ENCODE peak calls at places on chromosomes 5 and 9, in nine cellular contexts. One of them, this sample, is unnamed. For H3K4me1, the result is how much of the 10 kb centered on the place peaks cover.

GRCh38 chr9:113376634-113377531 is at the start of gene HDHD3:
- DNase-seq in naive thymus-derived CD4-positive, alpha-beta T cell: peak
- DNase-seq in fibroblast of lung: peak
- DNase-seq in mammary epithelial cell: peak
- DNase-seq in IMR-90: peak
- DNase-seq in ovary: peak
- DNase-seq in CD4-positive, CD25-positive, alpha-beta regulatory T cell: peak
- DNase-seq in HepG2: peak
- DNase-seq in heart left ventricle: peak
- DNase-seq in this sample: peak

GRCh38 chr5:20514145-20514544 is 526.1 kb upstream of the CDH18 start:
- DNase-seq in HepG2: no peak
- DNase-seq in IMR-90: no peak
- DNase-seq in naive thymus-derived CD4-positive, alpha-beta T cell: no peak
- DNase-seq in mammary epithelial cell: no peak
- DNase-seq in heart left ventricle: no peak
- DNase-seq in CD4-positive, CD25-positive, alpha-beta regulatory T cell: no peak
- DNase-seq in fibroblast of lung: peak
- DNase-seq in ovary: no peak
- DNase-seq in this sample: no peak

GRCh38 chr9:35114921-35115341 is 731 bp downstream of the ATOSB start:
- DNase-seq in heart left ventricle: peak
- DNase-seq in CD4-positive, CD25-positive, alpha-beta regulatory T cell: peak
- DNase-seq in HepG2: no peak
- DNase-seq in fibroblast of lung: no peak
- DNase-seq in ovary: peak
- DNase-seq in IMR-90: no peak
- DNase-seq in naive thymus-derived CD4-positive, alpha-beta T cell: no peak
- DNase-seq in mammary epithelial cell: peak
- DNase-seq in this sample: peak

GRCh38 chr5:157956271-157956885 is 97.4 kb upstream of the CLINT1 start:
- DNase-seq in mammary epithelial cell: peak
- DNase-seq in heart left ventricle: no peak
- DNase-seq in IMR-90: no peak
- DNase-seq in fibroblast of lung: no peak
- DNase-seq in CD4-positive, CD25-positive, alpha-beta regulatory T cell: no peak
- DNase-seq in ovary: no peak
- DNase-seq in naive thymus-derived CD4-positive, alpha-beta T cell: no peak
- DNase-seq in HepG2: no peak
- DNase-seq in this sample: no peak

GRCh38 chr5:119397518-119398380 is 41.9 kb downstream of the TNFAIP8 start:
- DNase-seq in fibroblast of lung: peak
- DNase-seq in mammary epithelial cell: peak
- DNase-seq in naive thymus-derived CD4-positive, alpha-beta T cell: no peak
- DNase-seq in heart left ventricle: no peak
- DNase-seq in IMR-90: peak
- DNase-seq in ovary: no peak
- DNase-seq in CD4-positive, CD25-positive, alpha-beta regulatory T cell: no peak
- DNase-seq in HepG2: no peak
- DNase-seq in this sample: no peak

GRCh38 chr5:56468278-56468677 is 235.1 kb upstream of the ANKRD55 start:
- DNase-seq in heart left ventricle: no peak
- DNase-seq in CD4-positive, CD25-positive, alpha-beta regulatory T cell: no peak
- DNase-seq in HepG2: no peak
- DNase-seq in IMR-90: no peak
- DNase-seq in naive thymus-derived CD4-positive, alpha-beta T cell: no peak
- DNase-seq in mammary epithelial cell: peak
- DNase-seq in ovary: no peak
- DNase-seq in fibroblast of lung: no peak
- DNase-seq in this sample: no peak

GRCh38 chr5:136511046-136511445 is 145.7 kb upstream of the TRPC7 start:
- DNase-seq in CD4-positive, CD25-positive, alpha-beta regulatory T cell: no peak
- DNase-seq in heart left ventricle: no peak
- DNase-seq in ovary: no peak
- DNase-seq in mammary epithelial cell: no peak
- DNase-seq in IMR-90: no peak
- DNase-seq in naive thymus-derived CD4-positive, alpha-beta T cell: no peak
- DNase-seq in fibroblast of lung: no peak
- DNase-seq in HepG2: no peak
- DNase-seq in this sample: no peak

GRCh38 chr5:126339215-126339805 is 83.9 kb upstream of the GRAMD2B start:
- DNase-seq in heart left ventricle: no peak
- DNase-seq in IMR-90: peak
- DNase-seq in CD4-positive, CD25-positive, alpha-beta regulatory T cell: peak
- DNase-seq in ovary: peak
- DNase-seq in mammary epithelial cell: peak
- DNase-seq in naive thymus-derived CD4-positive, alpha-beta T cell: peak
- DNase-seq in HepG2: peak
- DNase-seq in fibroblast of lung: peak
- DNase-seq in this sample: peak

DNA sequence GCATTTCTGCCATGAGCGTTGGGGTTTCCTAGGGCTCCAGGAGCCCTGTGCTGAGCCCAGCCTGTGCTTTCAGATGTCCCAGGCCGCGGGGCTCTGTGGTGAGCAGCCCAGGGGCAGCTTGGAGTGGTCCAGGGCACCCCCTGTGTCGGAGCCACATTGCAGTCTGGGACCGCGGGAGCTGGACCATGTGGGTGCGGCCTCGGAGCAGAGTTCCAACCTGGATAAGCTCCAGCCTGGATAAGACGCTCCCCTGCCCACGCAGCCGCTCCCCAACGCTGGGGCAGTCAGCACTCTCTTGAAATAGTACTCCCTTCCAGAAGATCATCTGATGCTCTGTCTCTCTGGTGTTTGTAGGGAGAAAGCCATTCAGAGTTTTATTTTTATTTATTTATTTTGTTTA is 111.1 kb downstream of the WNK2 start:
- DNase-seq in heart left ventricle: peak
- DNase-seq in IMR-90: no peak
- DNase-seq in mammary epithelial cell: no peak
- DNase-seq in fibroblast of lung: no peak
- DNase-seq in HepG2: no peak
- DNase-seq in naive thymus-derived CD4-positive, alpha-beta T cell: no peak
- DNase-seq in ovary: peak
- DNase-seq in CD4-positive, CD25-positive, alpha-beta regulatory T cell: no peak
- DNase-seq in this sample: no peak
- H3K4me1 ChIP-seq in heart left ventricle: under half
- H3K4me1 ChIP-seq in IMR-90: under half
- H3K4me1 ChIP-seq in mammary epithelial cell: under half
- H3K4me1 ChIP-seq in fibroblast of lung: under half
- H3K4me1 ChIP-seq in HepG2: half or more
- H3K4me1 ChIP-seq in naive thymus-derived CD4-positive, alpha-beta T cell: under half
- H3K4me1 ChIP-seq in ovary: under half
- H3K4me1 ChIP-seq in CD4-positive, CD25-positive, alpha-beta regulatory T cell: under half
- H3K4me1 ChIP-seq in this sample: under half

GRCh38 chr9:136698681-136699246 is 11.5 kb upstream of the AGPAT2 start:
- DNase-seq in mammary epithelial cell: no peak
- DNase-seq in fibroblast of lung: no peak
- DNase-seq in IMR-90: no peak
- DNase-seq in heart left ventricle: no peak
- DNase-seq in CD4-positive, CD25-positive, alpha-beta regulatory T cell: no peak
- DNase-seq in naive thymus-derived CD4-positive, alpha-beta T cell: no peak
- DNase-seq in ovary: no peak
- DNase-seq in HepG2: no peak
- DNase-seq in this sample: no peak

GRCh38 chr9:136703231-136703870 is 9.0 kb upstream of the DIPK1B start:
- DNase-seq in mammary epithelial cell: no peak
- DNase-seq in fibroblast of lung: no peak
- DNase-seq in IMR-90: no peak
- DNase-seq in naive thymus-derived CD4-positive, alpha-beta T cell: no peak
- DNase-seq in HepG2: no peak
- DNase-seq in CD4-positive, CD25-positive, alpha-beta regulatory T cell: no peak
- DNase-seq in ovary: no peak
- DNase-seq in heart left ventricle: no peak
- DNase-seq in this sample: no peak

GRCh38 chr9:136700309-136700708 is 12.1 kb upstream of the DIPK1B start:
- DNase-seq in HepG2: no peak
- DNase-seq in fibroblast of lung: peak
- DNase-seq in naive thymus-derived CD4-positive, alpha-beta T cell: no peak
- DNase-seq in ovary: no peak
- DNase-seq in mammary epithelial cell: no peak
- DNase-seq in heart left ventricle: no peak
- DNase-seq in IMR-90: peak
- DNase-seq in CD4-positive, CD25-positive, alpha-beta regulatory T cell: no peak
- DNase-seq in this sample: no peak

GRCh38 chr9:136701665-136702048 is 10.7 kb upstream of the DIPK1B start:
- DNase-seq in CD4-positive, CD25-positive, alpha-beta regulatory T cell: no peak
- DNase-seq in IMR-90: no peak
- DNase-seq in mammary epithelial cell: no peak
- DNase-seq in heart left ventricle: no peak
- DNase-seq in ovary: no peak
- DNase-seq in naive thymus-derived CD4-positive, alpha-beta T cell: no peak
- DNase-seq in HepG2: no peak
- DNase-seq in fibroblast of lung: no peak
- DNase-seq in this sample: no peak

DNA sequence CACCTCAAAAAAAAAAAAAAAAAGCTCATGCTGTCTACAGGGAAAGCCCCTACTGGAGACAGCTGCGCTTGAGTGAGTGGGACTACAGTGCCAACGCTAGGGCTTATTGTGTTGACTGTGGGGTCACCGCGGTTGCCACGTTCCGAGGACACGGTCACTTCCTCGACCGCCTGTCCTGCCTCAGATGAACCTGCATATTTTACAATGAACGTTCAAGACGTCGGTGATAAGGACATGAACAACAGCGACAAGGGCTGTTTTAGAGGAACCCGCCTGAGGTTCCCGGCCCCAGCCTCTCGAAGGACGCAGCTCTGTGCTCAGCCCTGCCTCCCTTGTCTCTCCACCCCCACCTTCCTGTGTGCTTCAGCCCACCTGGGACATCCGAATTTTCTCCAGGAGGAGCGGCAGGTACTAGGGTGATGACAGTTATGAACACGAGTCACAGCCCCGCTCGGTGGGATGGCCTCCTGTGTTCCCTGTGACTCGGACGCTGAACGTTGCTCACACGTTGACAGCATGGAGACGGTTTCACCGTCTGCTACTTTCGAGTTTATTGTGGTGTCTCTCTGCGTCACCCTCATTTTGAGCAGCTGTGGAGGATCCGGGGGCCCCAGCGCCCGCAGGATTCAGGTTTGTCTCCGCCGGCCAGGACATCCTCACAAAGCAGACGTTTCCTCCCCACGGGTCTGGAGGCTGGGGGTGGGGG is 11.3 kb upstream of the DIPK1B start:
- DNase-seq in heart left ventricle: no peak
- DNase-seq in naive thymus-derived CD4-positive, alpha-beta T cell: peak
- DNase-seq in CD4-positive, CD25-positive, alpha-beta regulatory T cell: peak
- DNase-seq in mammary epithelial cell: no peak
- DNase-seq in ovary: no peak
- DNase-seq in fibroblast of lung: no peak
- DNase-seq in IMR-90: peak
- DNase-seq in HepG2: no peak
- DNase-seq in this sample: peak
- H3K4me1 ChIP-seq in heart left ventricle: under half
- H3K4me1 ChIP-seq in naive thymus-derived CD4-positive, alpha-beta T cell: under half
- H3K4me1 ChIP-seq in CD4-positive, CD25-positive, alpha-beta regulatory T cell: under half
- H3K4me1 ChIP-seq in mammary epithelial cell: under half
- H3K4me1 ChIP-seq in ovary: under half
- H3K4me1 ChIP-seq in fibroblast of lung: under half
- H3K4me1 ChIP-seq in IMR-90: under half
- H3K4me1 ChIP-seq in HepG2: under half
- H3K4me1 ChIP-seq in this sample: under half

GRCh38 chr9:124284237-124284831 is 26.6 kb downstream of the NEK6 start:
- DNase-seq in IMR-90: peak
- DNase-seq in ovary: no peak
- DNase-seq in naive thymus-derived CD4-positive, alpha-beta T cell: no peak
- DNase-seq in CD4-positive, CD25-positive, alpha-beta regulatory T cell: no peak
- DNase-seq in heart left ventricle: peak
- DNase-seq in mammary epithelial cell: no peak
- DNase-seq in HepG2: peak
- DNase-seq in fibroblast of lung: peak
- DNase-seq in this sample: no peak

GRCh38 chr9:124285903-124286291 is 28.1 kb downstream of the NEK6 start:
- DNase-seq in fibroblast of lung: peak
- DNase-seq in HepG2: no peak
- DNase-seq in heart left ventricle: peak
- DNase-seq in IMR-90: peak
- DNase-seq in CD4-positive, CD25-positive, alpha-beta regulatory T cell: no peak
- DNase-seq in naive thymus-derived CD4-positive, alpha-beta T cell: no peak
- DNase-seq in ovary: peak
- DNase-seq in mammary epithelial cell: no peak
- DNase-seq in this sample: peak

GRCh38 chr9:124284940-124285441 is 27.2 kb downstream of the NEK6 start:
- DNase-seq in naive thymus-derived CD4-positive, alpha-beta T cell: no peak
- DNase-seq in mammary epithelial cell: no peak
- DNase-seq in HepG2: no peak
- DNase-seq in ovary: no peak
- DNase-seq in heart left ventricle: peak
- DNase-seq in IMR-90: peak
- DNase-seq in CD4-positive, CD25-positive, alpha-beta regulatory T cell: no peak
- DNase-seq in fibroblast of lung: peak
- DNase-seq in this sample: no peak

GRCh38 chr9:124286292-124286931 is 28.7 kb downstream of the NEK6 start:
- DNase-seq in HepG2: no peak
- DNase-seq in CD4-positive, CD25-positive, alpha-beta regulatory T cell: no peak
- DNase-seq in mammary epithelial cell: no peak
- DNase-seq in ovary: peak
- DNase-seq in heart left ventricle: no peak
- DNase-seq in IMR-90: peak
- DNase-seq in naive thymus-derived CD4-positive, alpha-beta T cell: no peak
- DNase-seq in fibroblast of lung: peak
- DNase-seq in this sample: no peak

DNA sequence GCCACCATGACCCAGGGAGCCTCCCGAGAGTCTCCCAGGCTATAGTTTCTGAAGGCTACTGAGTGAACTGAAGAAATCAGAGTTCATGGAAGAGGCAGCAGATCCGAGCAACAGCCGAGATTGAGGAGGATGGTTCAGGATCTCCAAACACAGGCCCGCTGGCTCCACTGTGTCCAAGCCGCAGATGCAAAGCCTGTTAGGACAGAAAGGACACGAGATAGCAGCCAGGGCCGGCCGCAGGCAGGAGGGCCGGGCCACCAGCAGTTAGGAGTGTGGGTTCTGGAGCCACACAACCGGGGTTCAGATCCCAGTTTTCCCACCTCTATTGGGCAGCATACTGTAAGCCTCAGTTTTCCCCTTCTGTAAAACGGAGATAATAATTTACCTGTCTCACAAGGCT is 27.7 kb downstream of the NEK6 start:
- DNase-seq in IMR-90: no peak
- DNase-seq in ovary: no peak
- DNase-seq in HepG2: no peak
- DNase-seq in heart left ventricle: no peak
- DNase-seq in fibroblast of lung: no peak
- DNase-seq in naive thymus-derived CD4-positive, alpha-beta T cell: no peak
- DNase-seq in mammary epithelial cell: no peak
- DNase-seq in CD4-positive, CD25-positive, alpha-beta regulatory T cell: no peak
- DNase-seq in this sample: no peak
- H3K4me1 ChIP-seq in IMR-90: half or more
- H3K4me1 ChIP-seq in ovary: under half
- H3K4me1 ChIP-seq in HepG2: half or more
- H3K4me1 ChIP-seq in heart left ventricle: half or more
- H3K4me1 ChIP-seq in fibroblast of lung: half or more
- H3K4me1 ChIP-seq in naive thymus-derived CD4-positive, alpha-beta T cell: under half
- H3K4me1 ChIP-seq in mammary epithelial cell: under half
- H3K4me1 ChIP-seq in CD4-positive, CD25-positive, alpha-beta regulatory T cell: under half
- H3K4me1 ChIP-seq in this sample: under half

GRCh38 chr5:154762261-154762660 is 7.1 kb downstream of the LARP1 start:
- DNase-seq in naive thymus-derived CD4-positive, alpha-beta T cell: no peak
- DNase-seq in mammary epithelial cell: no peak
- DNase-seq in CD4-positive, CD25-positive, alpha-beta regulatory T cell: no peak
- DNase-seq in IMR-90: no peak
- DNase-seq in ovary: no peak
- DNase-seq in HepG2: no peak
- DNase-seq in fibroblast of lung: no peak
- DNase-seq in heart left ventricle: no peak
- DNase-seq in this sample: no peak
- H3K4me1 ChIP-seq in naive thymus-derived CD4-positive, alpha-beta T cell: half or more
- H3K4me1 ChIP-seq in mammary epithelial cell: under half
- H3K4me1 ChIP-seq in CD4-positive, CD25-positive, alpha-beta regulatory T cell: half or more
- H3K4me1 ChIP-seq in IMR-90: under half
- H3K4me1 ChIP-seq in ovary: under half
- H3K4me1 ChIP-seq in HepG2: half or more
- H3K4me1 ChIP-seq in fibroblast of lung: under half
- H3K4me1 ChIP-seq in heart left ventricle: half or more
- H3K4me1 ChIP-seq in this sample: half or more

This sample was measured in CD8-positive, alpha-beta memory T cell.